ENCODE peak calls at places on chromosomes 7 and 10, in four cellular contexts. O is suprapubic skin, B is tibial nerve, T is IMR-90. F is an unnamed sample.

GRCh38 chr7:134865001-134865845 is 85.8 kb downstream of the CALD1 start:
- DNase-seq in O (no peak), B (no peak), T (peak), F (no peak)

GRCh38 chr7:37336259-37336658 is 112.4 kb downstream of the ELMO1 start:
- DNase-seq in O (no peak), B (no peak), T (no peak), F (no peak)

GRCh38 chr10:17740668-17741067 is 11.3 kb upstream of the TMEM236 start:
- DNase-seq in O (no peak), B (no peak), T (no peak), F (no peak)

GRCh38 chr10:86411281-86411841 is 44.8 kb upstream of the GRID1 start:
- DNase-seq in O (no peak), B (no peak), T (peak), F (peak)

GRCh38 chr7:72919256-72919775 is 5.6 kb upstream of the POM121 start:
- DNase-seq in O (no peak), B (no peak), T (no peak), F (no peak)

GRCh38 chr10:129725482-129725881 is 238.6 kb downstream of the EBF3 start:
- DNase-seq in O (no peak), B (no peak), T (no peak), F (no peak)

GRCh38 chr10:116126239-116126638 is 146.8 kb downstream of the GFRA1 start:
- DNase-seq in O (no peak), B (no peak), T (no peak), F (no peak)

GRCh38 chr10:60732240-60733188 is 45.8 kb upstream of the CDK1 start:
- DNase-seq in O (peak), B (no peak), T (no peak), F (peak)

GRCh38 chr7:134255814-134256213 is 60.9 kb downstream of the SLC35B4 start:
- DNase-seq in O (no peak), B (no peak), T (no peak), F (no peak)

GRCh38 chr10:17229016-17229716 is 1.1 kb downstream of the VIM start:
- DNase-seq in O (peak), B (peak), T (peak), F (peak)

GRCh38 chr7:155489862-155490696 is 32.1 kb downstream of the EN2 start:
- DNase-seq in O (no peak), B (no peak), T (no peak), F (no peak)

GRCh38 chr7:155375337-155376277 is 77.9 kb downstream of the INSIG1 start:
- DNase-seq in O (no peak), B (no peak), T (no peak), F (no peak)

GRCh38 chr7:51005074-51005473 is 222.4 kb upstream of the GRB10 start:
- DNase-seq in O (no peak), B (no peak), T (no peak), F (no peak)

GRCh38 chr10:71860243-71861029 is 9.4 kb upstream of the PSAP start:
- DNase-seq in O (peak), B (peak), T (peak), F (no peak)

GRCh38 chr10:127293640-127294039 is 97.2 kb upstream of the INSYN2A start:
- DNase-seq in O (no peak), B (no peak), T (no peak), F (peak)

GRCh38 chr7:39507866-39508551 is 58.2 kb upstream of the YAE1 start:
- DNase-seq in O (no peak), B (no peak), T (no peak), F (no peak)

GRCh38 chr10:48390005-48390871 is 83.8 kb downstream of the MAPK8 start:
- DNase-seq in O (no peak), B (no peak), T (no peak), F (no peak)

GRCh38 chr10:48390933-48391845 is 84.7 kb downstream of the MAPK8 start:
- DNase-seq in O (no peak), B (no peak), T (peak), F (no peak)

GRCh38 chr10:48389272-48389671 is 82.8 kb downstream of the MAPK8 start:
- DNase-seq in O (no peak), B (no peak), T (no peak), F (no peak)

GRCh38 chr10:48391994-48392393 is 85.5 kb downstream of the MAPK8 start:
- DNase-seq in O (no peak), B (no peak), T (no peak), F (no peak)
- H3K27ac ChIP-seq in O (no peak), B (no peak), T (no peak), F (no peak)

DNA sequence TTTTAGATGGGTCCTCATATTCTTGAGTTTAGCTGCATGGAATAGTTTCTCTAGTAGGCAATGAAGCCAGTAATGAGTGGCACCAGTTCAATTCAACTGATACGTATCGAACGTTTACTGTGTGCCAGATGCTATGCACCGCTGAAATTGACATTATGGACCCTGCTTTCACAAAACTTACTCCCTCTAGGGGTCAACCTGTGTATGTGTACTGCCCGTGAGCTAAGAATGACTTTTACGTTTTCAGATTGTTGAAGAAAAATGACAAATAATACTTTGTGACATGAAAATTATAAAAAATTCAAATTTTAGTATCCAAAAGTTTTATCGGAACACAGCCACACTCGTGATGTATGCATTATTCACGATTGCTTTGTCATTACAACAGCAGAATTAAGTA is 95.5 kb downstream of the ZMYND11 start:
- DNase-seq in O (no peak), B (no peak), T (no peak), F (no peak)
- TF ChIP-seq CTCF in O (no peak), B (no peak), T (peak), F (peak)

GRCh38 chr7:74187915-74188675 is 13.9 kb downstream of the EIF4H start:
- DNase-seq in O (no peak), B (no peak), T (peak), F (no peak)
- H3K27ac ChIP-seq in O (no peak), B (no peak), T (no peak), F (no peak)

DNA sequence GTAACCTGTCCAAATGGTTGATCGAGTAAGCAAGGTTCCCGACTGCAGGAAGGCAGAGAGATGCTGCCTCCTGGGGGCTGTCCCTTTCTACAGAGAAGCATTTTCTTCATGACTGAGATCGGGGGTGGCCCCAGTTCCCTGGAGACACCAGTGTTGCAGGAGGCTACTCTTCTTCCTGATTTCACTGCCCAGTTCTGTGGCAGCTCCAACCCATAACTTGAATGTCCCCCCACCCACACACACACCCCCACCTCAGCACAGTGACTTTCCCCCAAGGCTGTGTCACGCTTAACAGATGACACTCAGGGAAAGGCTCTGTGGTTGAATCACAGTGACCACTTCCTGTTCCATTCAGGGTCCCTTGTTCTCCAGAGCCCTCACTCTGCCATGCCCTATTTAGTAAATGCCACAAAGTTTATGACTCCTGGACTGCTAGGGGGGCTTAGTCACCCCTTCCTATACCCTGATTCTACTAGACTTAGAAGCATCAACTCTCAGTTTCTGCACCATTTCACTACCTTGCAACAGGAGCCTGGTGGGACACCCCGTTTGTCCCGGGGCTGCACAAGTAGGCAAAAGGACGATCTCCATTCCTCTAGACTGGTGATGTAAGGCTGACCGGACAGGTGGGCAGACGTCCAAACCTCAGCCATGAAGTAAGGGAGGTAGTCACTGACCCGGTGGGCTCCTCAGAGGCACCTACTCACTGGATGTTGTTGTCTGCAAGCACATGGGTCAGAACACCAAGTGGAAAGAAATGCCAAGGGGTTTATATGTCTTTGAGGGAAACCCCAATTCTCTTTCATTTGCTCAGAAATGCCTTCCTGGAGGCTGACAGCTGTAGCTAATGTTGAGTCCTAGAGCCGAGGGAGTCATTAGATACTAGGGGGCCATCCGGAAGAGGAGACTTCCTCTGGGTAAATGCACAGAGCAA is 31.3 kb upstream of the SMC3 start:
- DNase-seq in O (no peak), B (no peak), T (peak), F (peak)
- TF ChIP-seq CTCF in O (no peak), B (no peak), T (peak), F (peak)

GRCh38 chr7:22351878-22352277 is 5.1 kb downstream of the RAPGEF5 start:
- DNase-seq in O (no peak), B (no peak), T (no peak), F (no peak)

GRCh38 chr7:22351329-22351692 is 5.6 kb downstream of the RAPGEF5 start:
- DNase-seq in O (no peak), B (no peak), T (no peak), F (no peak)

GRCh38 chr7:22348379-22348778 is 8.6 kb downstream of the RAPGEF5 start:
- DNase-seq in O (no peak), B (no peak), T (no peak), F (no peak)

GRCh38 chr7:22352812-22353340 is 4.1 kb downstream of the RAPGEF5 start:
- DNase-seq in O (no peak), B (no peak), T (no peak), F (no peak)

DNA sequence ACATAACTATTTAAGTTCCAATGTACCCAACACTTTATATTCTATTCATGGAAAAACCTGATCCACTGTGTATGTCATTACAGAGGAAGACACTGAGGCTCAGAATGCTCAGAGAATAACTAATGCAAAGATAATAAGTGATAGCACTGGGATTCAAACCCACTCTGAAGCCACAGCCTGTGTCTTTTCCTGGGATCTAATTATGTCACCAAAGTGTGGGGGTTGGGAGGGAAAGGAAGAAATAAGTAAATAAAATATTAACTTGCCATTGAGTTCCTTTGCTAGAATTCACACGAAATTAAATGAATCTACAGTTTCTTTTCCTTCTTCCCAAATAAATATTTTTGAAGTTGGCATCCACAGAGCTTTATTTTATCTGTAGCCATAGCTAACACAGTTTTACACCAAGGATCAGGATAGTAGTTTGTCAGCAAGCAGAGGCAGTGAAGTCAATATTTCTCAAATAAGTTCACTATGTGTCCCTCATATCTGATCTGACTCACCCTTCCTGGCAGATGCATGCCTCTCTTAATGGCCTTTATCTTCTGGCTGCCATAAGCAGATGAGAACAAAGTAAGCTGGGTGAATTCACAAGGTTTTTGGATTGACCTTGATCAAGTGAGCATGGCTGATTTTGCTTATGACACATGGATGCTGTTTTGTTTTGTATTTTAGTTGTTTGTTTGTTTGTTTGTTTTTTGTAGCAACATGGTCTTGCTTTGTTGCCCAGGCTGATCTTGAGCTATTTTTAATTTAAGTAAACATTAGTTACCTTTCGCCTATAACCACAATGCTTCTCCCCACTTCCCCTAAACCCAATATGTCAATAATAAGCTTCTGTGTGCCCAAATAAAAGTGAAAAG is 6.3 kb downstream of the RAPGEF5 start:
- DNase-seq in O (no peak), B (no peak), T (peak), F (no peak)
- H3K27ac ChIP-seq in O (no peak), B (no peak), T (no peak), F (no peak)

DNA sequence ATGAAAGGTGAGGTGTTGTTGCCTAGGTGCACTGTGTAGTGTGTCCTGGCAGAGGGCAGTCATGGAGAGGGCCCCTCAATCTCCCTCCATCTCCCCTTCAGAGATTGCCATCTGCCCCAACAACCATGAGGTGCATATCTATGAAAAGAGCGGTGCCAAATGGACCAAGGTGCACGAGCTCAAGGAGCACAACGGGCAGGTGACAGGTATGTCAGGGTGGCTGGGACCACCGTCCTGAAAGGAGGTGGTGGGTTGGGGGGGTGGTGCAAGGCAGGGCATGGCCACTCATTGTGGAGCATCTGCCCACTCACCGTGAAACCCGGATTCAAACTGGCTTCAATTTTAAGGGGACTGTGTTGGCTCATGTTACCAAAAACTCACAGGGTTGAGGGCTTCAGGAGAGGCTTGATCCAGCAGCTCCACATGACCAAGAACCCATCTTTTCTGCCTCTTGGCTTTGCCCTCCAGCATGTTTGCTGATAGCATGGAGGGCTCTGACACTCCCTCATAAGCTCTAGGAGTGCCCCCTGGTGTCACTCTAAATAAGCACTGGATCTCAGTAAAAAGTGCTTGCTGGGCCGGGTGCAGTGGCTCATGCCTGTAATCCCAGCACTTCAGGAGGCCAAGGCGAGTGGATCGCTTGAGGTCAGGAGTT is 12.2 kb downstream of the ARPC1B start:
- DNase-seq in O (no peak), B (no peak), T (peak), F (no peak)
- TF ChIP-seq CTCF in O (no peak), B (no peak), T (peak), F (no peak)

GRCh38 chr10:97356918-97357317 is 22.4 kb upstream of the FRAT2 start:
- DNase-seq in O (no peak), B (no peak), T (no peak), F (no peak)
- H3K27ac ChIP-seq in O (no peak), B (no peak), T (no peak), F (no peak)

GRCh38 chr7:1665721-1666250 is 4.3 kb upstream of the ELFN1 start:
- DNase-seq in O (peak), B (no peak), T (peak), F (no peak)

GRCh38 chr7:1666779-1667565 is 3.1 kb upstream of the ELFN1 start:
- DNase-seq in O (peak), B (no peak), T (no peak), F (no peak)

GRCh38 chr7:1664711-1665591 is 5.1 kb upstream of the ELFN1 start:
- DNase-seq in O (peak), B (no peak), T (peak), F (peak)

GRCh38 chr7:1667566-1668485 is 2.3 kb upstream of the ELFN1 start:
- DNase-seq in O (peak), B (no peak), T (no peak), F (no peak)

DNA sequence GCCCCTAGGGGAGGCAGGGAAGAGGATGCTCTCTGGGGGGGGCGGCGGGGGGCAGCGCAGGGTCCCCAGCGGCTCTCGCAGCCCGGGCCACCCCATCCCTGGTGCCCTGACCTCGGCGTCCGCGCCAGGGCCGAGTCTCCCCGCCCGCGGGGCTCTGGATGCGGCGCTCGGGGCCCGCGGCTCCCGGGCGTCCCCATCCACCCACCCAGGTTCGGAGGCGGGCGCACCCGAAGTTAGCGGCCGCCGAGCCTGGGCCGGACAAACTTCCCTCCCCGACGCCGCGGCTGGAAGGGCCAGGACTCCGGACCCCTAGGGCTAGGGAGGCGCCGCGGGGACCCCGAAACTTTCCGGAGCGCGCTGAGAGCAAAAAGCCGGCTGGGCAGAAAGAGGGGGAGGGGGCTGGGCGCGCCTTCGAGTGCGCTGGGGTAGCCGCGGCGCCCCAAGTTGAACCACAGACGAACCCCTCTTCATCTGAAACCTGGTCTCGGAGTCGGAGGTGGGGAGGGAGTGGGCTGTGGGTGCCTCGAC is 3.8 kb upstream of the ELFN1 start:
- DNase-seq in O (peak), B (no peak), T (no peak), F (no peak)
- TF ChIP-seq CTCF in O (no peak), B (no peak), T (no peak), F (no peak)

GRCh38 chr10:69467928-69468770 is 16.9 kb downstream of the TSPAN15 start:
- DNase-seq in O (no peak), B (no peak), T (no peak), F (no peak)
- H3K27ac ChIP-seq in O (peak), B (peak), T (no peak), F (no peak)